ENCODE peak calls at places on chromosomes 11 and 22, in five cellular contexts. I is mesenchymal stem cell, N is neural progenitor cell, M is mesendoderm, W is H1. F is an unnamed sample.

GRCh38 chr11:23554002-23554401 is 693.7 kb upstream of the CCDC179 start:
- DNase-seq in I (no peak), N (no peak), M (no peak), W (no peak), F (no peak)

GRCh38 chr11:18010977-18011586 is 1.8 kb downstream of the SERGEF start:
- DNase-seq in I (peak; percentile 6), N (no peak), M (no peak), W (no peak), F (no peak)

GRCh38 chr22:25172153-25172552 is 27.5 kb upstream of the CRYBB3 start:
- DNase-seq in I (no peak), N (no peak), M (peak; percentile 24), W (no peak), F (no peak)

GRCh38 chr11:62444835-62445234 is 26.0 kb downstream of the SCGB1A1 start:
- DNase-seq in I (no peak), N (no peak), M (no peak), W (no peak), F (no peak)

GRCh38 chr11:88051386-88051785 is 123.9 kb downstream of the RAB38 start:
- DNase-seq in I (peak; percentile 17), N (no peak), M (no peak), W (no peak), F (no peak)

GRCh38 chr11:75376175-75376574 is 23.1 kb upstream of the RPS3 start:
- DNase-seq in I (peak; percentile 15), N (peak; percentile 21), M (peak; percentile 69), W (no peak), F (no peak)

GRCh38 chr11:121578216-121579063 is 125.7 kb upstream of the SORL1-AS1 start:
- DNase-seq in I (peak; percentile 50), N (no peak), M (no peak), W (no peak), F (no peak)

GRCh38 chr11:126993599-126993998 is 7.0 kb downstream of the KIRREL3 start:
- DNase-seq in I (no peak), N (no peak), M (no peak), W (no peak), F (no peak)

GRCh38 chr11:35919244-35919643 is 24.6 kb upstream of the LDLRAD3 start:
- DNase-seq in I (no peak), N (peak; percentile 70), M (peak; percentile 13), W (no peak), F (no peak)

GRCh38 chr22:46381142-46381541 is 45.6 kb downstream of the TRMU start:
- DNase-seq in I (no peak), N (no peak), M (no peak), W (no peak), F (peak; percentile 82)

GRCh38 chr11:119481667-119482400 is 58.9 kb upstream of the THY1 start:
- DNase-seq in I (no peak), N (no peak), M (no peak), W (no peak), F (no peak)

GRCh38 chr11:32034149-32034548 is 56.7 kb upstream of the RCN1 start:
- DNase-seq in I (peak; percentile 79), N (no peak), M (no peak), W (no peak), F (no peak)

GRCh38 chr11:78138694-78139421 is 568 bp downstream of the ALG8 start:
- DNase-seq in I (peak; percentile 14), N (peak; percentile 12), M (peak; percentile 66), W (no peak), F (no peak)

GRCh38 chr11:96187779-96188624 is 155.0 kb downstream of the MAML2 start:
- DNase-seq in I (peak; percentile 79), N (no peak), M (no peak), W (no peak), F (no peak)

GRCh38 chr11:11584446-11584810 is 37.4 kb downstream of the GALNT18 start:
- DNase-seq in I (peak; percentile 89), N (no peak), M (no peak), W (peak; percentile 3), F (no peak)

DNA sequence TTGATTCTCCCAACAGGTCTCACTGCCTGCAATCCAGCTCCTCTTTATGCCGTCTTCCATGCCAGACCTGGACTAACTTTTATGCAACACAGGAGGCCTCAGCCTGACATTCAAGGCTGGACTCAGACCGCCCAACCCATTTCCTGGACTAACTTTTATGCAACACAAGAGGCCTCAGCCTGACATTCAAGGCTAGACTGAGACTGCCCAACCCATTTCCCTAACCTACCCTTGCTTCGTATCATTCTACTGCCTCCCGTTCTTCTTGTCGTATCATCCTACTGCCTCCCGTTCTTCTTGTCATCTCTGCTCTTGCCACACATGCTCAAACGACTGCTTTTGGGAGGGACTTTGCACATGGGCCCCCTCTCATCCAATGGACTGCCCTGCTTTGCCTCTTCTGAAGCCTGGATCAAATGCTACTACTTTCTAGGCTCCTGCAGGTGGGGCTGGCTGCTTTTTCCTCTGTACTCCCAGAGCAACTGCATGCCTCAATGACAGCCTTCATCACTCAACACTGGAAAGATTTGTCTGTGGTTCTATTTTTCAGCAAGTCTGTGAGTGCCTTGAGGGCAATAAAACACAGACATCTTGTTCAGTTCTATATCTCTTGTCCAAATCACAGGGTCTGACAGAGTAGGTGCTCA is 7.8 kb downstream of the TBC1D10A start:
- DNase-seq in I (no peak), N (peak; percentile 21), M (peak; percentile 37), W (no peak), F (no peak)
- H3K4me1 ChIP-seq in I (peaks cover 31% of the 10 kb centered on the region), N (no peaks in the 10 kb centered on the region), M (no peaks in the 10 kb centered on the region), W (no peaks in the 10 kb centered on the region), F (peaks cover 59% of the 10 kb centered on the region)

DNA sequence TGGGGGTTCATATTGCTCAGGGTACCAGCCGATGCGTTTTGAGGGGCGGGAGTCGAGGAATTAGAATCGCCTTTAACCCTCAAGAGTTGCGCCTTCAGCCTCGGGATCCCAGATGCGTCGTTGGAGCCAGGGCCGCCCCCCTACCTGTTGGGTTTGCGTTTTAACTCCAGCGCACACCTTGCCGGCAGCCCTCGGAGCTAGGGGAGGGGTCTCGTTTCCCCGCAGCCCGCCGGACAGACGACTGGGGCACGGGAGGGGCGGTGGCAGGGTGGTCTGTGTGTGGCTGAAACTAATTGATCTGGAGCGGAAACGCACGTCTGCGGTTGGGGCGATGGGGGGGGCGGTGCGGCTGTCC is 3.4 kb upstream of the CCND1 start:
- DNase-seq in I (no peak), N (peak; percentile 55), M (no peak), W (no peak), F (peak; percentile 76)
- H3K9ac ChIP-seq in I (peak overlapping the region; percentile 97), N (no peak overlapping the region), M (peak overlapping the region; percentile 62), W (peak overlapping the region; percentile 42), F (no peak overlapping the region)

DNA sequence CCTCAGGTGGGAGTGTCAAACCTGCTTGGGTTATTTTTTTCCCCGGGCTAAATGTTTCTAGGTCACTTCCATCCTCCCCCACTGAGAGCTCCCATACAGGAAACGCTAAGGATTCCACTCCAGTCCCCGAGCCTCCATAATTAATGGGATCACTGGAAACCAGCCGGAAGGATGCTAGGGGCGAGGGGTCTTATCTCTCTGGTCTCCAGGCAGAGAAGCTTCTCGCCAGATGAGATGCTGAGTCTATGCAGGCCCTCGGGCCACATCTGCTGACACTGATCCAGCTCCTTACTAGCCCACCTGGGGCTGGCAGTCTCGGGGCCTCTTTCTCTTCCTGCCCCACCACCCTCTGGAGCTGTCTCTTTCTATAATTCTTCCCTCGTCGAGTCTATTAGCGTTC is 125.9 kb upstream of the SYT13 start:
- DNase-seq in I (peak; percentile 24), N (no peak), M (peak; percentile 96), W (peak; percentile 56), F (no peak)
- H3K4me3 ChIP-seq in I (no peak overlapping the region), N (no peak overlapping the region), M (no peak overlapping the region), W (no peak overlapping the region), F (no peak overlapping the region)

DNA sequence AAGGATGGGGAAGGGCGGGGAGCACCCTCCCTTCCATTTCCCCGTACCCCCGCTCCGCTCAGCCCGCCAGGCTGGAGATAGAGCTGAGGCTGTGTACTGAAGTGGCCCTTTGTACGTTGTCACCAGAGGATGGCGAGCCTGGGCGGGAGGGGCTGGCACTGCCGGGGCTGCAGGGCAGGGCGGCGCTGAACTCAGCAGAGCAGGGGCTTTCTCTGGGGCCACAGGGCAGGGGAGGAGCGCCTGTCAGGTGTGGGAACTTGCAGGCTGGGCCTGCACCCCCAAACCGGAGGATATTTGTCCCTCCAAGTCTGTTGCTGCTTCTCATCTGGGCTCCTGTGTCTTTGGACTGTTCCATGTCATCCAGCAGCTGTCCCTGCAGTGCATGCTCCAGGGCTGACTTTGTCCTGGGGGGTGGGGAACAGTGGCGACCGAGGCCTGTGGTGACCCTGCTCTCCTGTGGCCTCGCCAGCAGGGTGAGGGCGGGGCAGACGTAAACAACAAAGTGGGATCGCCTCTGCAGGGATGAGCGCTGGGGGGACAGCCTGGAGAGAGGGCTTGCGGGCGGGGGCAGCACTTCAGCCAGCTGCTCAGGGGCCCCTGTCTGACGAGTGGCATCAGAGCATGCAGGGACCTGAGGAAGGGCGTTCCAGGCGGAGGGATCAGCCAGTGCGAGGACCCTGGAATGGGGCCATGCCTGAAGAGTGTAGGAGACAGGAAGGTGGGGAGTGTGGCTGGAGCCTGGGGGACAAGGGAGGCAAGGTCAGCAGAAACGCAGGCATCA is 13.1 kb downstream of the MGAT3 start:
- DNase-seq in I (no peak), N (peak; percentile 46), M (no peak), W (no peak), F (no peak)
- H3K4me1 ChIP-seq in I (peaks cover 52% of the 10 kb centered on the region), N (peaks cover 48% of the 10 kb centered on the region), M (peaks cover 32% of the 10 kb centered on the region), W (peaks cover 16% of the 10 kb centered on the region), F (peaks cover 48% of the 10 kb centered on the region)

DNA sequence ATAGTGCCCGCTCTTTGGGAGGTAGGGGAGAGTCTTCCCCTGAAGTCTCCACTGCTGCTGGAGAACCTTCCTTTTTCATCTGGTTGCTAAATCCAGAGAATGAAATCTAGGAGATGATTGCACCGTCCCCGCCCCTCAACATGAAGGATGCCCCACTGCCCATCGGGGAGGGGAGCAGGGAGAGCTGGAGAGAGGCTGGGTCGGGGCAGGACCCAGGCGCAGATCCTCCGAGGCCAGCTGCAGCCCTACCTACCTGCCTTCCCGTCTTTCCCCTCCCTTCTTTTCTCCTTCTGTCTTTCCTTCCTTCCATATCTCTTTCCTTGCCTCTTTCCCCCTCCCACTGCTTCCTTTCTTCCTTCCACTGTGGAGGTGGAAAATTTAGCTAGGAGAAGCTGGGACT is 811 bp upstream of the PLEKHB1 start:
- DNase-seq in I (no peak), N (peak; percentile 34), M (no peak), W (peak; percentile 59), F (no peak)
- H3K9ac ChIP-seq in I (peak overlapping the region; percentile 58), N (no peak overlapping the region), M (peak overlapping the region; percentile 67), W (peak overlapping the region; percentile 16), F (no peak overlapping the region)

GRCh38 chr11:68503792-68504191 is 43.2 kb downstream of the PPP6R3 start:
- DNase-seq in I (no peak), N (no peak), M (no peak), W (no peak), F (no peak)

GRCh38 chr11:68506908-68507307 is 46.4 kb downstream of the PPP6R3 start:
- DNase-seq in I (no peak), N (no peak), M (peak; percentile 24), W (no peak), F (no peak)

GRCh38 chr11:68503281-68503687 is 42.7 kb downstream of the PPP6R3 start:
- DNase-seq in I (peak; percentile 71), N (no peak), M (peak; percentile 44), W (no peak), F (no peak)

GRCh38 chr11:68504432-68505066 is 44.0 kb downstream of the PPP6R3 start:
- DNase-seq in I (no peak), N (no peak), M (no peak), W (no peak), F (no peak)

DNA sequence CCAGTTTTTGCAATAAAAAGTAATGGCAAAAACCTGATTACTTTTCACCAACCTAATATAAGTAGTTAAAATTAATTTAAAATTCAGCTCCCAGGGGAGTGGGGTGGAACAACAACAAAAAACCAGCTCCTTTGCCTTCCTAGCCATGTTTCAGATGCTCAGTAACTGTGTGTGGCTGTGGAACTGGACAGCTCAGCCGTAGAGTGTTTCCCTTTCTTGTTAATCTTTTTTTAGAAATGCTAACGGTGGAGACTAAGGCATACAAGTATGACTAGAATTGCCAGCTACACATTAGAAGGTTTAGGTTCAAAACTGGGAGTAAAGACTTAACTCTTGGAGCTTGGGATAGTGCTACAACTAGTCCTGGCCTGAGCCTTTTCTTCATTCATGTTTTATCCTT is 45.0 kb downstream of the PPP6R3 start:
- DNase-seq in I (no peak), N (no peak), M (no peak), W (no peak), F (no peak)
- H3K4me3 ChIP-seq in I (no peak overlapping the region), N (no peak overlapping the region), M (no peak overlapping the region), W (no peak overlapping the region), F (no peak overlapping the region)